ENCODE peak calls at places on chromosomes 12 and 14, in eight cellular contexts. I, S, B, Y, R, Q, M and J are unnamed samples.

GRCh38 chr12:119258149-119258548 is 76.4 kb upstream of the CCDC60 start:
- DNase-seq in I (no peak), S (no peak), B (no peak), Y (no peak), R (no peak), Q (no peak), M (no peak), J (no peak)

GRCh38 chr14:53110103-53110502 is 43.0 kb downstream of the DDHD1 start:
- DNase-seq in I (no peak), S (no peak), B (no peak), Y (no peak), R (no peak), Q (no peak), M (no peak), J (no peak)

GRCh38 chr12:50985322-50985721 is 33.0 kb downstream of the HIGD1C start:
- DNase-seq in I (peak), S (no peak), B (peak), Y (peak), R (peak), Q (peak), M (peak), J (no peak)

GRCh38 chr12:51368640-51369517 is 22.3 kb downstream of the GALNT6 start:
- DNase-seq in I (peak), S (peak), B (peak), Y (no peak), R (no peak), Q (no peak), M (peak), J (no peak)

GRCh38 chr14:92944976-92945375 is 22.0 kb downstream of the CHGA start:
- DNase-seq in I (no peak), S (no peak), B (no peak), Y (no peak), R (no peak), Q (no peak), M (no peak), J (peak)

GRCh38 chr12:13976880-13977279 is 4.5 kb downstream of the GRIN2B start:
- DNase-seq in I (no peak), S (no peak), B (no peak), Y (no peak), R (no peak), Q (no peak), M (no peak), J (no peak)

GRCh38 chr14:103656031-103656757 is 27.2 kb downstream of the KLC1 start:
- DNase-seq in I (peak), S (no peak), B (no peak), Y (peak), R (no peak), Q (no peak), M (peak), J (no peak)

GRCh38 chr12:43338848-43339526 is 213.0 kb downstream of the ADAMTS20 start:
- DNase-seq in I (peak), S (no peak), B (no peak), Y (peak), R (peak), Q (peak), M (peak), J (no peak)

GRCh38 chr12:132215644-132215989 is 71.4 kb downstream of the NOC4L start:
- DNase-seq in I (no peak), S (no peak), B (no peak), Y (no peak), R (no peak), Q (no peak), M (no peak), J (peak)

GRCh38 chr12:120851939-120852338 is 52.2 kb downstream of the SPPL3 start:
- DNase-seq in I (no peak), S (no peak), B (peak), Y (no peak), R (no peak), Q (no peak), M (no peak), J (no peak)

GRCh38 chr12:66899567-66899966 is 220.7 kb upstream of the GRIP1 start:
- DNase-seq in I (no peak), S (no peak), B (no peak), Y (no peak), R (no peak), Q (no peak), M (no peak), J (no peak)

GRCh38 chr12:19639781-19640180 is 200.5 kb downstream of the AEBP2 start:
- DNase-seq in I (no peak), S (no peak), B (no peak), Y (no peak), R (no peak), Q (no peak), M (no peak), J (no peak)

GRCh38 chr14:22650960-22651521 is 6.9 kb upstream of the OR6J1 start:
- DNase-seq in I (no peak), S (no peak), B (peak), Y (peak), R (no peak), Q (peak), M (no peak), J (no peak)

GRCh38 chr12:27554421-27555186 is 30.6 kb downstream of the PPFIBP1 start:
- DNase-seq in I (peak), S (no peak), B (peak), Y (peak), R (no peak), Q (no peak), M (no peak), J (no peak)

GRCh38 chr14:24103451-24103850 is 9.3 kb downstream of the PCK2 start:
- DNase-seq in I (no peak), S (no peak), B (no peak), Y (no peak), R (no peak), Q (no peak), M (no peak), J (no peak)

GRCh38 chr14:100085451-100085850 is 20.2 kb downstream of the EVL start:
- DNase-seq in I (no peak), S (no peak), B (no peak), Y (no peak), R (no peak), Q (no peak), M (no peak), J (no peak)

GRCh38 chr12:104863549-104863948 is 94.5 kb downstream of the SLC41A2 start:
- DNase-seq in I (peak), S (no peak), B (no peak), Y (peak), R (no peak), Q (peak), M (peak), J (no peak)

GRCh38 chr14:74438351-74438915 is 12.4 kb upstream of the SYNDIG1L start:
- DNase-seq in I (peak), S (no peak), B (no peak), Y (no peak), R (peak), Q (peak), M (no peak), J (no peak)

DNA sequence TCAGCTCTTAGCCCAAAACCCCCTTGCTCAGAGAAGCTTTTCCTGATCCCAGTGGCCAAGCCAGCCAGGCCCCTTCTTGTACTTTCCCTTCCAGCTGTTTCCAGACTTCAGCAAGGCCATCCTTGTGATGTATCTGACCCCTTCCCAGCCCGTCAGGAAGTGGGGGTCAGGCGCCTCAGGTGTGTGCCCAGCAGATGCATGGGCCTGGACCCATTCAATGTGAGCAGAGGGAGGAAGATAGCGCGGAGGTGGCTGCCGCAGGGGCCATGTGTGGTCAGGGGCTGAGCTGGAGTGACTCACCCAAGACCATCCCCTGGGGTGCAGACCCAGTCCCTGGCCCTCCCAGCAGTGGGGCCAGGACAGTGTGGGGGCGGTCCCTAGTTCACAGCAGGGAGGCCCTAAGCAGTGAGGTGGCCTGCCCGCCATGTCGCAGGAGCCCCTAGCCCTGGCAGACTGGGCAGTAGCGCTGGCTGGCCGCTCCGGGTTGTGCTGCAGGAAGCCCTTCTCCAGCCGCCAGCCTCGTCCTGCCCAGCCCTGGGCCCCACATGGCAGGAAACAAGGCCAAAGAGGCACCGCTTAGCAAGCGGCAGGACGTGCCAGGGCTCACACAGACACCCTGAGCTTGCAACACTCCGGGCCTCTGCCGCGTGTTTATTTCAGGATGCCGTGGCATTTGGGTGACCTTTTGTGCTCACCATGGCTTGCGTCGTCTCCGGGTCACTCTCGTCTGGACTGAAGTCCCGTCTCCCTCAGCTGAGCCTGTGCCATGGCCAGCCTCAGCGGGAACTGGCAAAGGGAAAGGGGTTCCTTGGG is 12.0 kb downstream of the ADSS1 start:
- DNase-seq in I (peak), S (peak), B (peak), Y (peak), R (no peak), Q (no peak), M (peak), J (no peak)
- TF ChIP-seq CTCF in I (no peak), S (no peak), B (no peak), Y (no peak), R (no peak), Q (no peak), M (no peak), J (no peak)

GRCh38 chr12:89216141-89216952 is 136.0 kb downstream of the DUSP6 start:
- DNase-seq in I (no peak), S (no peak), B (no peak), Y (no peak), R (no peak), Q (no peak), M (no peak), J (no peak)
- TF ChIP-seq CTCF in I (no peak), S (no peak), B (no peak), Y (no peak), R (no peak), Q (no peak), M (no peak), J (no peak)

GRCh38 chr14:70759398-70759797 is 49.9 kb downstream of the MAP3K9 start:
- DNase-seq in I (no peak), S (no peak), B (no peak), Y (no peak), R (no peak), Q (no peak), M (no peak), J (no peak)

GRCh38 chr14:70753518-70753953 is 55.8 kb downstream of the MAP3K9 start:
- DNase-seq in I (no peak), S (peak), B (no peak), Y (no peak), R (no peak), Q (peak), M (no peak), J (no peak)

GRCh38 chr14:70755655-70756054 is 53.7 kb downstream of the MAP3K9 start:
- DNase-seq in I (no peak), S (no peak), B (no peak), Y (no peak), R (no peak), Q (peak), M (no peak), J (no peak)

DNA sequence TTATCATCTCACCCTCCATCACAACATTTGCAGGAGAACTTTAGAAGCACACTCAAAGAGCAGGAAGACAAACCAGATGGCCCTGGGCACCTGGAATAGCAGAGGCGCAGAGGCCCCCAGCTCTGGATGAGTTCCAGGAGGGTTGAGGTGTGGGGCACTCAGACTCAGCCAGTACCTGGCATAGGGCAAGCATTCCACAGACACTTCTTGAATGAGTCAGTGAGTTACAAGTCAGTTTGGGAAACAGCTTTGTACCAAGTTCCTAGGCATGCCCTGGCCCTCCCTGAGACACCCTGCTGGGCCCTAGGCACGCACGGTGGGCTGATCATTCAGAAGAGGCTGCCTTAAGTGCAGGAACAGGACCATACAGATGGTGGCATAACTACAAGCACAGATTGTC is 54.3 kb downstream of the MAP3K9 start:
- DNase-seq in I (peak), S (peak), B (no peak), Y (peak), R (no peak), Q (peak), M (no peak), J (no peak)
- TF ChIP-seq CTCF in I (no peak), S (no peak), B (no peak), Y (no peak), R (no peak), Q (no peak), M (no peak), J (no peak)

GRCh38 chr12:56080556-56081138 is 682 bp downstream of the ERBB3 start:
- DNase-seq in I (no peak), S (no peak), B (no peak), Y (no peak), R (peak), Q (peak), M (no peak), J (no peak)
- TF ChIP-seq CTCF in I (no peak), S (no peak), B (no peak), Y (no peak), R (no peak), Q (peak), M (no peak), J (no peak)

GRCh38 chr14:87940382-87940781 is 52.6 kb downstream of the GALC start:
- DNase-seq in I (no peak), S (no peak), B (no peak), Y (no peak), R (no peak), Q (no peak), M (no peak), J (no peak)

GRCh38 chr14:87934185-87934584 is 58.8 kb downstream of the GALC start:
- DNase-seq in I (peak), S (no peak), B (no peak), Y (no peak), R (no peak), Q (peak), M (peak), J (no peak)

GRCh38 chr14:87940894-87941293 is 52.1 kb downstream of the GALC start:
- DNase-seq in I (no peak), S (no peak), B (no peak), Y (no peak), R (no peak), Q (no peak), M (no peak), J (no peak)

GRCh38 chr14:87935895-87936294 is 57.1 kb downstream of the GALC start:
- DNase-seq in I (no peak), S (no peak), B (no peak), Y (no peak), R (no peak), Q (no peak), M (no peak), J (no peak)

GRCh38 chr14:87935081-87935828 is 57.7 kb downstream of the GALC start:
- DNase-seq in I (no peak), S (no peak), B (no peak), Y (peak), R (no peak), Q (no peak), M (no peak), J (no peak)
- TF ChIP-seq CTCF in I (no peak), S (no peak), B (no peak), Y (no peak), R (no peak), Q (no peak), M (no peak), J (no peak)

GRCh38 chr12:2833810-2834209 is 1.0 kb downstream of the NRIP2 start:
- DNase-seq in I (no peak), S (no peak), B (no peak), Y (no peak), R (no peak), Q (no peak), M (no peak), J (no peak)

GRCh38 chr12:2836004-2836403 is 1.2 kb upstream of the NRIP2 start:
- DNase-seq in I (no peak), S (no peak), B (no peak), Y (no peak), R (no peak), Q (no peak), M (no peak), J (no peak)

GRCh38 chr12:2833327-2833726 is 1.5 kb downstream of the NRIP2 start:
- DNase-seq in I (no peak), S (no peak), B (no peak), Y (no peak), R (no peak), Q (no peak), M (no peak), J (no peak)

GRCh38 chr12:2836576-2836975 is 1.7 kb upstream of the NRIP2 start:
- DNase-seq in I (no peak), S (no peak), B (no peak), Y (no peak), R (no peak), Q (no peak), M (no peak), J (no peak)

DNA sequence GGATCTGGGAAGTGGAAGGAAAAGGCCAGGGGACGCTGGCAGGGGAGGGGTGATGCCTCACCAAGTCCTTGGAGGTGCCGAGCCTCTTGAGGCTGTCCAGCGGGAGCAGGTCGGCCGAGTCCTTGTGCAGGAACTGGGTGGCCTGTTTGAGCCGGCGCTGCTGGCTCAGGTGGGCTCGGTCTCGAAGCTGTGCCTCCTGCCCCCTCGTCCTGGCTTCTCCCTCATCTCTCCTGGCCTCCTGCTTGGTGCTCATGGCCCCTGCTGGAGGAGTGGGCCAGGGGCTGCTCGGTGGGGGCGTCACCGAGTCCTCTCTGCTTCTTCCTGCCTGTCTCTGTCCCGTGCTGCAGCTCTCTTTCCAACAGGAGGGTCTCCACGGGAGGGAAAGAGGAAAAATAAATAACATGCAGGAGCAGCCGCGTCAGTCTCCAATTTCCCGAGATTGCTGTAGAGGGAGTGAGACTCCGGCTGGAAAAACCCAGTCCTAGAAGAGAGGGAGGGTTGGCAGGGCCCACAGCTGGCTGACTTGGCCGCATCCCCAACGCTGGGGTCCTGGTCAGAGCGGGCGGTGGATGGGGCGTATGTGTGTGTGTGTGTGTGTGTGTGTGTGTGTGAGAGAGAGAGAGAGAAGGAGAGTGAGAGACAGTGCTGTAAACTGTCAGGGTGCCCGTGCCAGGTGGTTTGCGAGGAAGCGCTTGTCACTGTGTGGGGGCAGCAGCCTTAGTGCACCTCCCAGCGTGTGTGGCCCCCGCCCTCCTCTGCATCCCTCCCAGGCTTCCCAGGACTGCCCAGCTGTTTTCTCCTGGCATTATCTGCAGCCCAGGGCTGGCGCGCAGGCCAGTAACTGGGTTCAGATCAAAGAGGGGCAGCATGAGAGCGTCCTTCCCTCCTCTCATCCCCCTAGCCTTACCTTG is at the start of gene NRIP2:
- DNase-seq in I (peak), S (no peak), B (no peak), Y (peak), R (no peak), Q (no peak), M (peak), J (no peak)
- TF ChIP-seq CTCF in I (peak), S (no peak), B (no peak), Y (peak), R (peak), Q (no peak), M (peak), J (peak)

GRCh38 chr14:30410986-30411385 is 148.0 kb upstream of the G2E3 start:
- DNase-seq in I (no peak), S (no peak), B (no peak), Y (no peak), R (no peak), Q (no peak), M (no peak), J (no peak)
- TF ChIP-seq CTCF in I (no peak), S (no peak), B (no peak), Y (no peak), R (no peak), Q (no peak), M (no peak), J (no peak)

GRCh38 chr14:79274641-79275366 is 936.5 kb downstream of the DIO2 start:
- DNase-seq in I (peak), S (no peak), B (no peak), Y (no peak), R (no peak), Q (peak), M (peak), J (no peak)
- TF ChIP-seq CTCF in I (peak), S (no peak), B (no peak), Y (peak), R (no peak), Q (peak), M (peak), J (peak)

DNA sequence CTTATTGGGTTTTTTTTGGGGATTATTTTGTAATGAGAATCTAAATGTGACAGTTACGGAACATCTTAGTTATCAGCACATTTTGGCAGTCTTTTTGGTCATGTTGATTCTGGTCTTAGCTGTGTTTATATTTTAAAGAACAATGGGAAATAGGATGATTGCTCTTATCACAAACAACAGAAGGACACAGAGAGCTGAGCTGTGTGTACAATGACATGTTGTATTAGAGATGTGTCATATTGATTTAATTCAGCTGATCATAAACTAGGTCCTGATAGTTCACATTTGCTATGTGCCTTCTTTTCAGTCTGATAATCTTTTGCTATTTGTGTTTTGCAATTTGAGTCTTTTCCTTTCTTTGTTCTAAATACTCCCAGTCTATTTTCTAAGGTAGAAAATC is 781.7 kb downstream of the TRHDE start:
- DNase-seq in I (no peak), S (no peak), B (no peak), Y (no peak), R (no peak), Q (no peak), M (no peak), J (no peak)
- TF ChIP-seq CTCF in I (no peak), S (no peak), B (no peak), Y (no peak), R (no peak), Q (no peak), M (no peak), J (no peak)

DNA sequence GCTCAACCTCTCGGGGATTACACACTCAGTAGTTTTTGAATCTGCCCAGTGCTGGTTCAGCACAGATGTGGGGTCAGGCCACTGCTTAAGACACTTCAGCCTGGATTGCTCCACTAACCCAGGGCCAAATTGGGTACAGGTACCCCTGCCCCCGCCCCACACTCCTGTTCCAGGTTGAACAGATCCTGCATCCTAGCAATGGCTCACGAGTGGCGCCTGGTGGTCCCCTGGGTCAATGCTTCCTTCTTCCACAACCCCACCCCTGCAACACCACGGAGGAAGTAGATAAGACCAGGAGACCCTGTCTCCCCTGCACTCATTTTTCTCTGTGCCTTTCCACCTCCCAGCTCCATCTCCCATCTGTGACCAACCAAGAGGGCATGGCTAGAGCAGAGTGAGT is 108.4 kb downstream of the ESRRB start:
- DNase-seq in I (no peak), S (no peak), B (no peak), Y (no peak), R (no peak), Q (no peak), M (no peak), J (no peak)
- TF ChIP-seq CTCF in I (no peak), S (no peak), B (no peak), Y (no peak), R (no peak), Q (peak), M (no peak), J (no peak)